ENCODE peak calls at places on chromosomes 6 and 20, in four cellular contexts. One of them, this sample, is unnamed.
A peak's percentile ranks its signal among the peaks of the same experiment; 100 is the strongest.

GRCh38 chr20:44072381-44072780 is 114.6 kb downstream of the JPH2 start:
- DNase-seq in GM12891: no peak
- DNase-seq in K562: no peak
- DNase-seq in GM12878: no peak
- DNase-seq in this sample: peak; percentile 13

GRCh38 chr6:28758818-28759235 is 165.0 kb downstream of the TRIM27 start:
- DNase-seq in GM12891: no peak
- DNase-seq in K562: no peak
- DNase-seq in GM12878: no peak
- DNase-seq in this sample: no peak

GRCh38 chr6:15800821-15801617 is 138.2 kb upstream of the DTNBP1 start:
- DNase-seq in GM12891: no peak
- DNase-seq in K562: no peak
- DNase-seq in GM12878: no peak
- DNase-seq in this sample: no peak

GRCh38 chr20:17442588-17442987 is 88.6 kb downstream of the BFSP1 start:
- DNase-seq in GM12891: no peak
- DNase-seq in K562: peak; percentile 31
- DNase-seq in GM12878: no peak
- DNase-seq in this sample: no peak

GRCh38 chr20:3843490-3843889 is 3.1 kb upstream of the MAVS start:
- DNase-seq in GM12891: no peak
- DNase-seq in K562: peak; percentile 89
- DNase-seq in GM12878: no peak
- DNase-seq in this sample: no peak

GRCh38 chr6:102114402-102114801 is 720.9 kb downstream of the GRIK2 start:
- DNase-seq in GM12891: peak; percentile 1
- DNase-seq in K562: no peak
- DNase-seq in GM12878: no peak
- DNase-seq in this sample: peak; percentile 14

GRCh38 chr6:11598687-11599086 is 61.1 kb downstream of the TMEM170B start:
- DNase-seq in GM12891: no peak
- DNase-seq in K562: no peak
- DNase-seq in GM12878: no peak
- DNase-seq in this sample: peak; percentile 31

GRCh38 chr6:120077489-120077888 is 727.9 kb upstream of the MAN1A1 start:
- DNase-seq in GM12891: no peak
- DNase-seq in K562: peak; percentile 1
- DNase-seq in GM12878: no peak
- DNase-seq in this sample: no peak

GRCh38 chr6:92126088-92126487 is 1293.3 kb downstream of the EPHA7 start:
- DNase-seq in GM12891: no peak
- DNase-seq in K562: no peak
- DNase-seq in GM12878: no peak
- DNase-seq in this sample: no peak

GRCh38 chr6:73452107-73452461 is at the start of gene CGAS:
- DNase-seq in GM12891: peak; percentile 48
- DNase-seq in K562: no peak
- DNase-seq in GM12878: no peak
- DNase-seq in this sample: peak; percentile 93

GRCh38 chr6:116405147-116405546 is 34.4 kb downstream of the DSE start:
- DNase-seq in GM12891: no peak
- DNase-seq in K562: no peak
- DNase-seq in GM12878: peak; percentile 82
- DNase-seq in this sample: no peak

GRCh38 chr20:53179749-53180148 is 207.6 kb downstream of the TSHZ2 start:
- DNase-seq in GM12891: no peak
- DNase-seq in K562: no peak
- DNase-seq in GM12878: no peak
- DNase-seq in this sample: no peak

GRCh38 chr6:9789201-9789600 is 625.7 kb downstream of the TFAP2A start:
- DNase-seq in GM12891: no peak
- DNase-seq in K562: no peak
- DNase-seq in GM12878: no peak
- DNase-seq in this sample: no peak

GRCh38 chr6:146819596-146820320 is 221.0 kb downstream of the ADGB start:
- DNase-seq in GM12891: no peak
- DNase-seq in K562: no peak
- DNase-seq in GM12878: no peak
- DNase-seq in this sample: no peak

GRCh38 chr20:31595654-31596411 is 9.3 kb upstream of the ID1 start:
- DNase-seq in GM12891: no peak
- DNase-seq in K562: no peak
- DNase-seq in GM12878: no peak
- DNase-seq in this sample: no peak

GRCh38 chr20:62331347-62331746 is 28.6 kb downstream of the ADRM1 start:
- DNase-seq in GM12891: no peak
- DNase-seq in K562: no peak
- DNase-seq in GM12878: no peak
- DNase-seq in this sample: no peak

GRCh38 chr6:154754152-154754551 is 20.9 kb downstream of the SCAF8 start:
- DNase-seq in GM12891: no peak
- DNase-seq in K562: peak; percentile 37
- DNase-seq in GM12878: no peak
- DNase-seq in this sample: no peak

GRCh38 chr20:41577129-41578009 is 40.8 kb downstream of the CHD6 start:
- DNase-seq in GM12891: no peak
- DNase-seq in K562: no peak
- DNase-seq in GM12878: no peak
- DNase-seq in this sample: no peak

GRCh38 chr6:137389150-137389664 is 105.0 kb downstream of the OLIG3 start:
- DNase-seq in GM12891: no peak
- DNase-seq in K562: peak; percentile 41
- DNase-seq in GM12878: peak; percentile 51
- DNase-seq in this sample: peak; percentile 91

GRCh38 chr6:90388395-90388794 is 91.8 kb upstream of the BACH2 start:
- DNase-seq in GM12891: no peak
- DNase-seq in K562: no peak
- DNase-seq in GM12878: no peak
- DNase-seq in this sample: no peak

GRCh38 chr6:77456531-77457248 is 6.6 kb downstream of the HTR1B start:
- DNase-seq in GM12891: no peak
- DNase-seq in K562: no peak
- DNase-seq in GM12878: no peak
- DNase-seq in this sample: no peak

GRCh38 chr6:150204705-150205472 is 62.0 kb downstream of the PPP1R14C start:
- DNase-seq in GM12891: no peak
- DNase-seq in K562: peak; percentile 27
- DNase-seq in GM12878: no peak
- DNase-seq in this sample: no peak

GRCh38 chr6:16337280-16337975 is 99.0 kb downstream of the GMPR start:
- DNase-seq in GM12891: no peak
- DNase-seq in K562: no peak
- DNase-seq in GM12878: no peak
- DNase-seq in this sample: no peak

GRCh38 chr20:60691966-60692615 is 560.0 kb upstream of the CDH4 start:
- DNase-seq in GM12891: no peak
- DNase-seq in K562: no peak
- DNase-seq in GM12878: no peak
- DNase-seq in this sample: no peak

GRCh38 chr6:92777146-92777740 is 642.1 kb downstream of the EPHA7 start:
- DNase-seq in GM12891: no peak
- DNase-seq in K562: no peak
- DNase-seq in GM12878: no peak
- DNase-seq in this sample: no peak

GRCh38 chr6:165245287-165245686 is 64.1 kb downstream of the C6orf118 start:
- DNase-seq in GM12891: no peak
- DNase-seq in K562: no peak
- DNase-seq in GM12878: no peak
- DNase-seq in this sample: no peak

GRCh38 chr20:22098451-22098850 is 393.0 kb downstream of the PAX1 start:
- DNase-seq in GM12891: no peak
- DNase-seq in K562: no peak
- DNase-seq in GM12878: no peak
- DNase-seq in this sample: no peak

GRCh38 chr6:36829919-36830544 is 9.2 kb downstream of the CPNE5 start:
- DNase-seq in GM12891: no peak
- DNase-seq in K562: no peak
- DNase-seq in GM12878: no peak
- DNase-seq in this sample: no peak

GRCh38 chr20:2451939-2452732 is 18.5 kb downstream of the SNRPB start:
- DNase-seq in GM12891: peak; percentile 20
- DNase-seq in K562: peak; percentile 68
- DNase-seq in GM12878: no peak
- DNase-seq in this sample: no peak

GRCh38 chr20:37988555-37988954 is 44.7 kb downstream of the TTI1 start:
- DNase-seq in GM12891: no peak
- DNase-seq in K562: no peak
- DNase-seq in GM12878: no peak
- DNase-seq in this sample: no peak

GRCh38 chr20:37987602-37988290 is 45.5 kb downstream of the TTI1 start:
- DNase-seq in GM12891: no peak
- DNase-seq in K562: peak; percentile 39
- DNase-seq in GM12878: no peak
- DNase-seq in this sample: no peak

GRCh38 chr20:37989601-37990001 is 43.7 kb downstream of the TTI1 start:
- DNase-seq in GM12891: no peak
- DNase-seq in K562: no peak
- DNase-seq in GM12878: no peak
- DNase-seq in this sample: no peak

GRCh38 chr20:37986063-37986858 is 47.0 kb downstream of the TTI1 start:
- DNase-seq in GM12891: no peak
- DNase-seq in K562: no peak
- DNase-seq in GM12878: no peak
- DNase-seq in this sample: no peak

GRCh38 chr20:37986873-37987601 is 46.2 kb downstream of the TTI1 start:
- DNase-seq in GM12891: no peak
- DNase-seq in K562: no peak
- DNase-seq in GM12878: no peak
- DNase-seq in this sample: no peak
- TF ChIP-seq SPI1 in GM12891: no peak
- TF ChIP-seq SPI1 in K562: no peak
- TF ChIP-seq SPI1 in GM12878: no peak
- TF ChIP-seq SPI1 in this sample: no peak

DNA sequence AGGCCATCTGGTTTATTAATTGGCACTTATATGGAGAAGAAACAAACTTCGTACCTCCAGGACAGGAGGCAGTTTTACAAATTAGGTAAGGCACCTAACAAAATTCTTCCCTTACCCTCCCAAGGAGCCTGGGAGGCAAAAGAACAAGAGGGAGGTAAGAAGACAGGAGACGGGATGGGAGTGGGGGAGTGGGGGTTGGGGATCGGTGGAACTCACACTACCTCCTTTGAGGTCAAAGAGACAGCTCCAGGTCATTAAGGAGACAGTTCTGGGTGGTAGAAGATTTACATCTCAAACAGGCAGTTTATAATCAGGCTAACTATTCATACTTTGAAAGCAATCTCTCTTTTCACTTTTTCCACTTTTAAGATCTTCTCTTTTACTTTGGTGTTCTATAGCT is 112.3 kb upstream of the HDAC2 start:
- DNase-seq in GM12891: no peak
- DNase-seq in K562: no peak
- DNase-seq in GM12878: no peak
- DNase-seq in this sample: no peak
- TF ChIP-seq SPI1 in GM12891: no peak
- TF ChIP-seq SPI1 in K562: no peak
- TF ChIP-seq SPI1 in GM12878: no peak
- TF ChIP-seq SPI1 in this sample: no peak

GRCh38 chr6:25295651-25296050 is 16.5 kb downstream of the CARMIL1 start:
- DNase-seq in GM12891: no peak
- DNase-seq in K562: no peak
- DNase-seq in GM12878: no peak
- DNase-seq in this sample: no peak
- TF ChIP-seq SPI1 in GM12891: no peak
- TF ChIP-seq SPI1 in K562: no peak
- TF ChIP-seq SPI1 in GM12878: no peak
- TF ChIP-seq SPI1 in this sample: no peak

DNA sequence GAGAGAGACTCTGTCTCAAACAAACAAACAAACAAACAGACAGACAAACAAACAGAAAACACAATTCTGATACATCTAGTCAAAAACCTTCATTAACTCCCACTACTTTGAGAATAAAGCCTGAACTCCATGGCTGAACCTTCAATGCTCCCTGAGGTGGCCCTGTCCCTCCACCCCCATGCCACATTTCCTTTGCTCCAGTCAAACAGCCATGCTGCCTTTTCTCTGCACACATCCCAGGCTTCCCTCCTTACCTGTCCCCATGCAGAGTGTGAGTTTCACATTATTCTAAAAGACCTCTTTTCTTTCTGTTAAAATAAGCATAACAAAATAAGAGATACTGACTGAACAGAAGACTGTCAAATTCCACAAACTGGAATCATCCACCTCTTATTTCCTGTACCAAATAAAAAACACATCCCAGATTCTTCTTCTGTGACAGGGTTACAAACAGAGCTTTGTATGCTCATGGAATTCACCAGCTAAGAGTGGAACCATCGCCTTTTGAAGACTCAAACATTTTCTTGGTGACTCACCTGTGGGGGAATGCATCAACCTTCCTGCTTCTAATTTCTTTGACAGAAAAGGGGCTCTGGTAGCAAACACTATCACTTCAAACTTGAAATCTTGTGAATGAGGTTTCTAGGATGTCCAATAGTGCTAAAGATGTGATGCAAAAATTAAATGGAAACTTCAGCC is 71.0 kb upstream of the SLC22A16 start:
- DNase-seq in GM12891: no peak
- DNase-seq in K562: no peak
- DNase-seq in GM12878: no peak
- DNase-seq in this sample: no peak
- TF ChIP-seq SPI1 in GM12891: no peak
- TF ChIP-seq SPI1 in K562: no peak
- TF ChIP-seq SPI1 in GM12878: no peak
- TF ChIP-seq SPI1 in this sample: no peak

DNA sequence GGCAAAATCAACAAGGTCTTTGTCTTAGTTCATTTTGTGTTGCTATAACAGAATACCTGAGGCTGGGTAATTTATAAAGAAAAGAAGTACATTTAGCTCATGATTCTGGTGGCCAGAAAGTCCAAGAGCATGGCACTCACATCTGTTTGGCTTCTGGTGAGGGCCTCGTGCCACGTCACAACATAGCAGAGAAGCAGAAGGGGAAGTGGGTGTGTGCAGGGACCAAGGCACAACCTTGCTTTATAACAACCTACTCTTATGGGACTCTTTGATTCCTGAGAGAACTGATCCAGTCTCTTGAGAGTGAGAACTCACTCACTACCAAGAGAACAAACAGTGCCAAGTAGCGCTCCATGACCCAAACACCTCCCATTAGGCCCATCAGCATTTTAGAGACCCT is 25.4 kb downstream of the GABRR2 start:
- DNase-seq in GM12891: no peak
- DNase-seq in K562: no peak
- DNase-seq in GM12878: no peak
- DNase-seq in this sample: no peak
- TF ChIP-seq SPI1 in GM12891: peak; percentile 63
- TF ChIP-seq SPI1 in K562: peak; percentile 33
- TF ChIP-seq SPI1 in GM12878: peak; percentile 55
- TF ChIP-seq SPI1 in this sample: peak; percentile 85

DNA sequence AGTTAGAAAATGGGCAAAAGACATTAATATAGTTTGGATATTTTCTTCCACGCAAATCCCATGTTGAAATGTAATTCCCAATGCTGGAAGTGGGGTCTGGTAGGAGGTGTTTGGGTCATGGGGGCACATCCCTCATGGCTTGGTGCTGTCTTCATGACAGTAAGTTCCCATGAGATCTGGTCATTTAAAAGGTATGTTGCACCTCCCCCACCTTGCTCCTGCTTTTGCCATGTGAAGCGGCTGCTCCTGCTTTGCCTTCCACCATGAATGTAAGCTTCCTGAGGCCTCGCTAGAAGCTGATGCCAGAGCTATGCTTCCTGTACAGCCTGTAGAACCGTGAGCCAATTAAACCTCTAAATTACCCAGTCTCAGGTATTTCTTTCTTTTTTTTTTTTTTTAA is 16.3 kb upstream of the TMEM14A start:
- DNase-seq in GM12891: no peak
- DNase-seq in K562: no peak
- DNase-seq in GM12878: no peak
- DNase-seq in this sample: no peak
- TF ChIP-seq SPI1 in GM12891: no peak
- TF ChIP-seq SPI1 in K562: no peak
- TF ChIP-seq SPI1 in GM12878: no peak
- TF ChIP-seq SPI1 in this sample: no peak

This sample was measured in HL-60.